ENCODE peak calls at places on chromosome 16, in nine cellular contexts. One of them, this sample, is unnamed.

GRCh38 chr16:2458887-2459646 is 842 bp upstream of the TEDC2 start:
- DNase-seq in T-helper 17 cell: no peak
- DNase-seq in activated CD4-positive, alpha-beta T cell treated with anti-CD3 and anti-CD28 coated beads for 36 hours: no peak
- DNase-seq in HFF-Myc: no peak
- DNase-seq in activated T-helper 1 cell treated with Interleukin-2 at 50 U/mL for 16 hours: no peak
- DNase-seq in stimulated activated CD4-positive, alpha-beta T cell treated with anti-CD3 and anti-CD28 coated beads, Interleukin-12 subunit alpha, Interleukin-12 subunit beta, amount 100 ng/mL, for 4 hours: no peak
- DNase-seq in amniotic stem cell: no peak
- DNase-seq in NCI-H345: peak
- DNase-seq in GM12891: no peak
- DNase-seq in this sample: no peak

GRCh38 chr16:180101-180920 is at the start of gene HBQ1:
- DNase-seq in stimulated activated CD4-positive, alpha-beta T cell treated with anti-CD3 and anti-CD28 coated beads, Interleukin-12 subunit alpha, Interleukin-12 subunit beta, amount 100 ng/mL, for 4 hours: peak
- DNase-seq in GM12891: peak
- DNase-seq in activated CD4-positive, alpha-beta T cell treated with anti-CD3 and anti-CD28 coated beads for 36 hours: peak
- DNase-seq in NCI-H345: peak
- DNase-seq in activated T-helper 1 cell treated with Interleukin-2 at 50 U/mL for 16 hours: no peak
- DNase-seq in T-helper 17 cell: no peak
- DNase-seq in HFF-Myc: no peak
- DNase-seq in amniotic stem cell: no peak
- DNase-seq in this sample: no peak

GRCh38 chr16:4365014-4365406 is 6.6 kb upstream of the VASN start:
- DNase-seq in activated CD4-positive, alpha-beta T cell treated with anti-CD3 and anti-CD28 coated beads for 36 hours: no peak
- DNase-seq in T-helper 17 cell: no peak
- DNase-seq in GM12891: no peak
- DNase-seq in NCI-H345: no peak
- DNase-seq in amniotic stem cell: no peak
- DNase-seq in stimulated activated CD4-positive, alpha-beta T cell treated with anti-CD3 and anti-CD28 coated beads, Interleukin-12 subunit alpha, Interleukin-12 subunit beta, amount 100 ng/mL, for 4 hours: no peak
- DNase-seq in activated T-helper 1 cell treated with Interleukin-2 at 50 U/mL for 16 hours: no peak
- DNase-seq in HFF-Myc: no peak
- DNase-seq in this sample: no peak

GRCh38 chr16:29226782-29227181 is 179.7 kb downstream of the NPIPB11 start:
- DNase-seq in NCI-H345: no peak
- DNase-seq in activated T-helper 1 cell treated with Interleukin-2 at 50 U/mL for 16 hours: no peak
- DNase-seq in T-helper 17 cell: no peak
- DNase-seq in stimulated activated CD4-positive, alpha-beta T cell treated with anti-CD3 and anti-CD28 coated beads, Interleukin-12 subunit alpha, Interleukin-12 subunit beta, amount 100 ng/mL, for 4 hours: no peak
- DNase-seq in amniotic stem cell: no peak
- DNase-seq in activated CD4-positive, alpha-beta T cell treated with anti-CD3 and anti-CD28 coated beads for 36 hours: no peak
- DNase-seq in HFF-Myc: no peak
- DNase-seq in GM12891: no peak
- DNase-seq in this sample: no peak

GRCh38 chr16:77435240-77435819 is 496 bp upstream of the ADAMTS18 start:
- DNase-seq in stimulated activated CD4-positive, alpha-beta T cell treated with anti-CD3 and anti-CD28 coated beads, Interleukin-12 subunit alpha, Interleukin-12 subunit beta, amount 100 ng/mL, for 4 hours: no peak
- DNase-seq in T-helper 17 cell: no peak
- DNase-seq in NCI-H345: peak
- DNase-seq in activated CD4-positive, alpha-beta T cell treated with anti-CD3 and anti-CD28 coated beads for 36 hours: no peak
- DNase-seq in amniotic stem cell: no peak
- DNase-seq in HFF-Myc: no peak
- DNase-seq in GM12891: no peak
- DNase-seq in activated T-helper 1 cell treated with Interleukin-2 at 50 U/mL for 16 hours: no peak
- DNase-seq in this sample: no peak

GRCh38 chr16:56910654-56911539 is 21.0 kb upstream of the HERPUD1 start:
- DNase-seq in activated T-helper 1 cell treated with Interleukin-2 at 50 U/mL for 16 hours: no peak
- DNase-seq in stimulated activated CD4-positive, alpha-beta T cell treated with anti-CD3 and anti-CD28 coated beads, Interleukin-12 subunit alpha, Interleukin-12 subunit beta, amount 100 ng/mL, for 4 hours: no peak
- DNase-seq in GM12891: no peak
- DNase-seq in HFF-Myc: no peak
- DNase-seq in activated CD4-positive, alpha-beta T cell treated with anti-CD3 and anti-CD28 coated beads for 36 hours: peak
- DNase-seq in amniotic stem cell: no peak
- DNase-seq in T-helper 17 cell: no peak
- DNase-seq in NCI-H345: no peak
- DNase-seq in this sample: peak

GRCh38 chr16:2970563-2970962 is 1.4 kb downstream of the PAQR4 start:
- DNase-seq in T-helper 17 cell: no peak
- DNase-seq in stimulated activated CD4-positive, alpha-beta T cell treated with anti-CD3 and anti-CD28 coated beads, Interleukin-12 subunit alpha, Interleukin-12 subunit beta, amount 100 ng/mL, for 4 hours: no peak
- DNase-seq in amniotic stem cell: no peak
- DNase-seq in activated CD4-positive, alpha-beta T cell treated with anti-CD3 and anti-CD28 coated beads for 36 hours: no peak
- DNase-seq in HFF-Myc: no peak
- DNase-seq in activated T-helper 1 cell treated with Interleukin-2 at 50 U/mL for 16 hours: no peak
- DNase-seq in GM12891: no peak
- DNase-seq in NCI-H345: no peak
- DNase-seq in this sample: peak

GRCh38 chr16:56591377-56592060 is 2.2 kb downstream of the MT3 start:
- DNase-seq in NCI-H345: no peak
- DNase-seq in activated CD4-positive, alpha-beta T cell treated with anti-CD3 and anti-CD28 coated beads for 36 hours: no peak
- DNase-seq in T-helper 17 cell: no peak
- DNase-seq in amniotic stem cell: no peak
- DNase-seq in HFF-Myc: no peak
- DNase-seq in activated T-helper 1 cell treated with Interleukin-2 at 50 U/mL for 16 hours: no peak
- DNase-seq in stimulated activated CD4-positive, alpha-beta T cell treated with anti-CD3 and anti-CD28 coated beads, Interleukin-12 subunit alpha, Interleukin-12 subunit beta, amount 100 ng/mL, for 4 hours: no peak
- DNase-seq in GM12891: no peak
- DNase-seq in this sample: no peak

GRCh38 chr16:3501783-3502400 is 1.1 kb downstream of the CLUAP1 start:
- DNase-seq in amniotic stem cell: no peak
- DNase-seq in activated T-helper 1 cell treated with Interleukin-2 at 50 U/mL for 16 hours: no peak
- DNase-seq in GM12891: no peak
- DNase-seq in activated CD4-positive, alpha-beta T cell treated with anti-CD3 and anti-CD28 coated beads for 36 hours: no peak
- DNase-seq in stimulated activated CD4-positive, alpha-beta T cell treated with anti-CD3 and anti-CD28 coated beads, Interleukin-12 subunit alpha, Interleukin-12 subunit beta, amount 100 ng/mL, for 4 hours: no peak
- DNase-seq in NCI-H345: no peak
- DNase-seq in HFF-Myc: no peak
- DNase-seq in T-helper 17 cell: no peak
- DNase-seq in this sample: no peak

GRCh38 chr16:89316701-89317100 is 99.2 kb downstream of the ZNF778 start:
- DNase-seq in HFF-Myc: no peak
- DNase-seq in amniotic stem cell: no peak
- DNase-seq in activated CD4-positive, alpha-beta T cell treated with anti-CD3 and anti-CD28 coated beads for 36 hours: no peak
- DNase-seq in stimulated activated CD4-positive, alpha-beta T cell treated with anti-CD3 and anti-CD28 coated beads, Interleukin-12 subunit alpha, Interleukin-12 subunit beta, amount 100 ng/mL, for 4 hours: no peak
- DNase-seq in activated T-helper 1 cell treated with Interleukin-2 at 50 U/mL for 16 hours: no peak
- DNase-seq in NCI-H345: no peak
- DNase-seq in T-helper 17 cell: no peak
- DNase-seq in GM12891: no peak
- DNase-seq in this sample: no peak

GRCh38 chr16:6250516-6250915 is 1082.1 kb upstream of the RBFOX1 start:
- DNase-seq in NCI-H345: no peak
- DNase-seq in T-helper 17 cell: no peak
- DNase-seq in HFF-Myc: no peak
- DNase-seq in activated T-helper 1 cell treated with Interleukin-2 at 50 U/mL for 16 hours: no peak
- DNase-seq in stimulated activated CD4-positive, alpha-beta T cell treated with anti-CD3 and anti-CD28 coated beads, Interleukin-12 subunit alpha, Interleukin-12 subunit beta, amount 100 ng/mL, for 4 hours: no peak
- DNase-seq in GM12891: no peak
- DNase-seq in activated CD4-positive, alpha-beta T cell treated with anti-CD3 and anti-CD28 coated beads for 36 hours: no peak
- DNase-seq in amniotic stem cell: no peak
- DNase-seq in this sample: no peak

GRCh38 chr16:86924537-86924936 is 346.2 kb downstream of the FOXL1 start:
- DNase-seq in GM12891: no peak
- DNase-seq in amniotic stem cell: peak
- DNase-seq in activated T-helper 1 cell treated with Interleukin-2 at 50 U/mL for 16 hours: no peak
- DNase-seq in activated CD4-positive, alpha-beta T cell treated with anti-CD3 and anti-CD28 coated beads for 36 hours: no peak
- DNase-seq in HFF-Myc: no peak
- DNase-seq in T-helper 17 cell: no peak
- DNase-seq in stimulated activated CD4-positive, alpha-beta T cell treated with anti-CD3 and anti-CD28 coated beads, Interleukin-12 subunit alpha, Interleukin-12 subunit beta, amount 100 ng/mL, for 4 hours: no peak
- DNase-seq in NCI-H345: no peak
- DNase-seq in this sample: peak

GRCh38 chr16:79806757-79807156 is 206.2 kb upstream of the MAF start:
- DNase-seq in amniotic stem cell: no peak
- DNase-seq in activated T-helper 1 cell treated with Interleukin-2 at 50 U/mL for 16 hours: no peak
- DNase-seq in GM12891: no peak
- DNase-seq in HFF-Myc: no peak
- DNase-seq in NCI-H345: no peak
- DNase-seq in T-helper 17 cell: no peak
- DNase-seq in stimulated activated CD4-positive, alpha-beta T cell treated with anti-CD3 and anti-CD28 coated beads, Interleukin-12 subunit alpha, Interleukin-12 subunit beta, amount 100 ng/mL, for 4 hours: no peak
- DNase-seq in activated CD4-positive, alpha-beta T cell treated with anti-CD3 and anti-CD28 coated beads for 36 hours: no peak
- DNase-seq in this sample: no peak

GRCh38 chr16:30637952-30638351 is 12.8 kb upstream of the PRR14 start:
- DNase-seq in activated CD4-positive, alpha-beta T cell treated with anti-CD3 and anti-CD28 coated beads for 36 hours: peak
- DNase-seq in HFF-Myc: peak
- DNase-seq in GM12891: no peak
- DNase-seq in amniotic stem cell: no peak
- DNase-seq in NCI-H345: peak
- DNase-seq in T-helper 17 cell: no peak
- DNase-seq in stimulated activated CD4-positive, alpha-beta T cell treated with anti-CD3 and anti-CD28 coated beads, Interleukin-12 subunit alpha, Interleukin-12 subunit beta, amount 100 ng/mL, for 4 hours: no peak
- DNase-seq in activated T-helper 1 cell treated with Interleukin-2 at 50 U/mL for 16 hours: no peak
- DNase-seq in this sample: peak